ENCODE peak calls at places on chromosomes 4 and X, in nine cellular contexts. One of them, this sample, is unnamed.

GRCh38 chr4:77120888-77121508 is 36.0 kb upstream of the CCNG2 start:
- DNase-seq in pons: no peak
- DNase-seq in stimulated activated CD4-positive, alpha-beta T cell treated with anti-CD3 and anti-CD28 coated beads, Interleukin-15, amount 100 ng/mL, for 1 hour: no peak
- DNase-seq in mucosa of descending colon: no peak
- DNase-seq in DMS153: no peak
- DNase-seq in AG09309: no peak
- DNase-seq in EH: no peak
- DNase-seq in activated CD4-positive, alpha-beta T cell treated with anti-CD3 and anti-CD28 coated beads, Interleukin-2, amount 10 ng/mL, durations not matched to agents 7 days and 5 days: no peak
- DNase-seq in pancreas: peak
- DNase-seq in this sample: no peak

GRCh38 chrX:150688911-150689451 is 4.2 kb upstream of the MTMR1 start:
- DNase-seq in pons: no peak
- DNase-seq in stimulated activated CD4-positive, alpha-beta T cell treated with anti-CD3 and anti-CD28 coated beads, Interleukin-15, amount 100 ng/mL, for 1 hour: no peak
- DNase-seq in mucosa of descending colon: no peak
- DNase-seq in DMS153: no peak
- DNase-seq in AG09309: peak
- DNase-seq in EH: peak
- DNase-seq in activated CD4-positive, alpha-beta T cell treated with anti-CD3 and anti-CD28 coated beads, Interleukin-2, amount 10 ng/mL, durations not matched to agents 7 days and 5 days: no peak
- DNase-seq in pancreas: no peak
- DNase-seq in this sample: no peak

GRCh38 chrX:23900220-23900797 is 7.4 kb downstream of the APOO start:
- DNase-seq in pons: no peak
- DNase-seq in stimulated activated CD4-positive, alpha-beta T cell treated with anti-CD3 and anti-CD28 coated beads, Interleukin-15, amount 100 ng/mL, for 1 hour: no peak
- DNase-seq in mucosa of descending colon: no peak
- DNase-seq in DMS153: no peak
- DNase-seq in AG09309: no peak
- DNase-seq in EH: peak
- DNase-seq in activated CD4-positive, alpha-beta T cell treated with anti-CD3 and anti-CD28 coated beads, Interleukin-2, amount 10 ng/mL, durations not matched to agents 7 days and 5 days: no peak
- DNase-seq in pancreas: no peak
- DNase-seq in this sample: no peak

GRCh38 chrX:629230-630006 is 1.2 kb upstream of the SHOX start:
- DNase-seq in pons: no peak
- DNase-seq in stimulated activated CD4-positive, alpha-beta T cell treated with anti-CD3 and anti-CD28 coated beads, Interleukin-15, amount 100 ng/mL, for 1 hour: no peak
- DNase-seq in mucosa of descending colon: no peak
- DNase-seq in DMS153: no peak
- DNase-seq in AG09309: no peak
- DNase-seq in EH: no peak
- DNase-seq in activated CD4-positive, alpha-beta T cell treated with anti-CD3 and anti-CD28 coated beads, Interleukin-2, amount 10 ng/mL, durations not matched to agents 7 days and 5 days: no peak
- DNase-seq in pancreas: no peak
- DNase-seq in this sample: no peak

GRCh38 chr4:117249333-117249732 is 164.0 kb upstream of the TRAM1L1 start:
- DNase-seq in pons: no peak
- DNase-seq in stimulated activated CD4-positive, alpha-beta T cell treated with anti-CD3 and anti-CD28 coated beads, Interleukin-15, amount 100 ng/mL, for 1 hour: no peak
- DNase-seq in mucosa of descending colon: no peak
- DNase-seq in DMS153: no peak
- DNase-seq in AG09309: no peak
- DNase-seq in EH: no peak
- DNase-seq in activated CD4-positive, alpha-beta T cell treated with anti-CD3 and anti-CD28 coated beads, Interleukin-2, amount 10 ng/mL, durations not matched to agents 7 days and 5 days: no peak
- DNase-seq in pancreas: no peak
- DNase-seq in this sample: no peak

GRCh38 chr4:120855307-120856001 is 67.1 kb downstream of the PRDM5 start:
- DNase-seq in pons: no peak
- DNase-seq in stimulated activated CD4-positive, alpha-beta T cell treated with anti-CD3 and anti-CD28 coated beads, Interleukin-15, amount 100 ng/mL, for 1 hour: no peak
- DNase-seq in mucosa of descending colon: no peak
- DNase-seq in DMS153: no peak
- DNase-seq in AG09309: no peak
- DNase-seq in EH: no peak
- DNase-seq in activated CD4-positive, alpha-beta T cell treated with anti-CD3 and anti-CD28 coated beads, Interleukin-2, amount 10 ng/mL, durations not matched to agents 7 days and 5 days: no peak
- DNase-seq in pancreas: no peak
- DNase-seq in this sample: no peak

GRCh38 chrX:30910124-30910860 is 21.2 kb upstream of the TAB3 start:
- DNase-seq in pons: no peak
- DNase-seq in stimulated activated CD4-positive, alpha-beta T cell treated with anti-CD3 and anti-CD28 coated beads, Interleukin-15, amount 100 ng/mL, for 1 hour: no peak
- DNase-seq in mucosa of descending colon: no peak
- DNase-seq in DMS153: no peak
- DNase-seq in AG09309: no peak
- DNase-seq in EH: peak
- DNase-seq in activated CD4-positive, alpha-beta T cell treated with anti-CD3 and anti-CD28 coated beads, Interleukin-2, amount 10 ng/mL, durations not matched to agents 7 days and 5 days: no peak
- DNase-seq in pancreas: no peak
- DNase-seq in this sample: no peak

GRCh38 chrX:139544591-139544990 is 14.1 kb downstream of the F9 start:
- DNase-seq in pons: no peak
- DNase-seq in stimulated activated CD4-positive, alpha-beta T cell treated with anti-CD3 and anti-CD28 coated beads, Interleukin-15, amount 100 ng/mL, for 1 hour: no peak
- DNase-seq in mucosa of descending colon: no peak
- DNase-seq in DMS153: no peak
- DNase-seq in AG09309: no peak
- DNase-seq in EH: no peak
- DNase-seq in activated CD4-positive, alpha-beta T cell treated with anti-CD3 and anti-CD28 coated beads, Interleukin-2, amount 10 ng/mL, durations not matched to agents 7 days and 5 days: no peak
- DNase-seq in pancreas: no peak
- DNase-seq in this sample: no peak

GRCh38 chr4:113540859-113541258 is 220.7 kb downstream of the CAMK2D start:
- DNase-seq in pons: no peak
- DNase-seq in stimulated activated CD4-positive, alpha-beta T cell treated with anti-CD3 and anti-CD28 coated beads, Interleukin-15, amount 100 ng/mL, for 1 hour: no peak
- DNase-seq in mucosa of descending colon: no peak
- DNase-seq in DMS153: no peak
- DNase-seq in AG09309: no peak
- DNase-seq in EH: peak
- DNase-seq in activated CD4-positive, alpha-beta T cell treated with anti-CD3 and anti-CD28 coated beads, Interleukin-2, amount 10 ng/mL, durations not matched to agents 7 days and 5 days: no peak
- DNase-seq in pancreas: no peak
- DNase-seq in this sample: no peak

GRCh38 chr4:166875821-166876220 is 358.5 kb downstream of the SPOCK3 start:
- DNase-seq in pons: no peak
- DNase-seq in stimulated activated CD4-positive, alpha-beta T cell treated with anti-CD3 and anti-CD28 coated beads, Interleukin-15, amount 100 ng/mL, for 1 hour: no peak
- DNase-seq in mucosa of descending colon: no peak
- DNase-seq in DMS153: no peak
- DNase-seq in AG09309: no peak
- DNase-seq in EH: no peak
- DNase-seq in activated CD4-positive, alpha-beta T cell treated with anti-CD3 and anti-CD28 coated beads, Interleukin-2, amount 10 ng/mL, durations not matched to agents 7 days and 5 days: no peak
- DNase-seq in pancreas: no peak
- DNase-seq in this sample: no peak

GRCh38 chr4:7960790-7961655 is 21.4 kb upstream of the AFAP1 start:
- DNase-seq in pons: peak
- DNase-seq in stimulated activated CD4-positive, alpha-beta T cell treated with anti-CD3 and anti-CD28 coated beads, Interleukin-15, amount 100 ng/mL, for 1 hour: no peak
- DNase-seq in mucosa of descending colon: no peak
- DNase-seq in DMS153: no peak
- DNase-seq in AG09309: peak
- DNase-seq in EH: peak
- DNase-seq in activated CD4-positive, alpha-beta T cell treated with anti-CD3 and anti-CD28 coated beads, Interleukin-2, amount 10 ng/mL, durations not matched to agents 7 days and 5 days: peak
- DNase-seq in pancreas: peak
- DNase-seq in this sample: no peak

GRCh38 chr4:56859841-56860240 is 38.3 kb upstream of the SPINK2 start:
- DNase-seq in pons: no peak
- DNase-seq in stimulated activated CD4-positive, alpha-beta T cell treated with anti-CD3 and anti-CD28 coated beads, Interleukin-15, amount 100 ng/mL, for 1 hour: no peak
- DNase-seq in mucosa of descending colon: no peak
- DNase-seq in DMS153: no peak
- DNase-seq in AG09309: no peak
- DNase-seq in EH: no peak
- DNase-seq in activated CD4-positive, alpha-beta T cell treated with anti-CD3 and anti-CD28 coated beads, Interleukin-2, amount 10 ng/mL, durations not matched to agents 7 days and 5 days: no peak
- DNase-seq in pancreas: no peak
- DNase-seq in this sample: no peak

GRCh38 chr4:124144302-124144701 is 568.2 kb downstream of the ANKRD50 start:
- DNase-seq in pons: peak
- DNase-seq in stimulated activated CD4-positive, alpha-beta T cell treated with anti-CD3 and anti-CD28 coated beads, Interleukin-15, amount 100 ng/mL, for 1 hour: no peak
- DNase-seq in mucosa of descending colon: no peak
- DNase-seq in DMS153: peak
- DNase-seq in AG09309: no peak
- DNase-seq in EH: no peak
- DNase-seq in activated CD4-positive, alpha-beta T cell treated with anti-CD3 and anti-CD28 coated beads, Interleukin-2, amount 10 ng/mL, durations not matched to agents 7 days and 5 days: no peak
- DNase-seq in pancreas: no peak
- DNase-seq in this sample: peak